ENCODE peak calls at places on chromosomes 5 and 9, in ten cellular contexts. R, J, I, M, V, Z, X, L, T and F are unnamed samples.
A peak's percentile ranks its signal among the peaks of the same experiment; 100 is the strongest.

GRCh38 chr5:101102506-101102905 is 199.4 kb upstream of the ST8SIA4 start:
- DNase-seq in R (no peak), J (no peak), I (no peak), M (no peak), V (peak; percentile 11), Z (no peak), X (no peak), L (no peak), T (no peak), F (no peak)

GRCh38 chr9:113828211-113828610 is 47.9 kb upstream of the ZNF618 start:
- DNase-seq in R (no peak), J (no peak), I (no peak), M (no peak), V (peak; percentile 5), Z (no peak), X (no peak), L (no peak), T (no peak), F (no peak)

GRCh38 chr5:38845555-38846378 is at the start of gene OSMR:
- DNase-seq in R (no peak), J (peak; percentile 25), I (peak; percentile 98), M (peak; percentile 99), V (peak; percentile 99), Z (peak; percentile 92), X (peak; percentile 73), L (peak; percentile 13), T (peak; percentile 84), F (peak; percentile 19)

GRCh38 chr5:141872496-141873356 is 5.5 kb downstream of the PCDH1 start:
- DNase-seq in R (no peak), J (no peak), I (no peak), M (no peak), V (no peak), Z (no peak), X (no peak), L (no peak), T (no peak), F (no peak)

GRCh38 chr5:132464155-132464939 is 26.2 kb downstream of the IRF1 start:
- DNase-seq in R (peak; percentile 72), J (no peak), I (peak; percentile 66), M (peak; percentile 71), V (no peak), Z (peak; percentile 46), X (no peak), L (peak; percentile 76), T (no peak), F (no peak)

GRCh38 chr5:126780165-126780827 is 3.4 kb downstream of the LMNB1 start:
- DNase-seq in R (peak; percentile 82), J (peak; percentile 65), I (no peak), M (no peak), V (peak; percentile 68), Z (peak; percentile 41), X (peak; percentile 18), L (peak; percentile 74), T (peak; percentile 49), F (peak; percentile 60)

GRCh38 chr5:90873033-90873517 is 314.5 kb downstream of the ADGRV1 start:
- DNase-seq in R (no peak), J (no peak), I (no peak), M (no peak), V (no peak), Z (no peak), X (no peak), L (peak; percentile 45), T (peak; percentile 52), F (no peak)

GRCh38 chr5:92945630-92946097 is 635.4 kb downstream of the NR2F1-AS1 start:
- DNase-seq in R (no peak), J (no peak), I (no peak), M (no peak), V (peak; percentile 85), Z (no peak), X (no peak), L (no peak), T (no peak), F (no peak)

GRCh38 chr5:141904551-141904950 is 19.1 kb upstream of the DELE1 start:
- DNase-seq in R (no peak), J (no peak), I (no peak), M (peak; percentile 80), V (no peak), Z (no peak), X (no peak), L (no peak), T (no peak), F (no peak)

DNA sequence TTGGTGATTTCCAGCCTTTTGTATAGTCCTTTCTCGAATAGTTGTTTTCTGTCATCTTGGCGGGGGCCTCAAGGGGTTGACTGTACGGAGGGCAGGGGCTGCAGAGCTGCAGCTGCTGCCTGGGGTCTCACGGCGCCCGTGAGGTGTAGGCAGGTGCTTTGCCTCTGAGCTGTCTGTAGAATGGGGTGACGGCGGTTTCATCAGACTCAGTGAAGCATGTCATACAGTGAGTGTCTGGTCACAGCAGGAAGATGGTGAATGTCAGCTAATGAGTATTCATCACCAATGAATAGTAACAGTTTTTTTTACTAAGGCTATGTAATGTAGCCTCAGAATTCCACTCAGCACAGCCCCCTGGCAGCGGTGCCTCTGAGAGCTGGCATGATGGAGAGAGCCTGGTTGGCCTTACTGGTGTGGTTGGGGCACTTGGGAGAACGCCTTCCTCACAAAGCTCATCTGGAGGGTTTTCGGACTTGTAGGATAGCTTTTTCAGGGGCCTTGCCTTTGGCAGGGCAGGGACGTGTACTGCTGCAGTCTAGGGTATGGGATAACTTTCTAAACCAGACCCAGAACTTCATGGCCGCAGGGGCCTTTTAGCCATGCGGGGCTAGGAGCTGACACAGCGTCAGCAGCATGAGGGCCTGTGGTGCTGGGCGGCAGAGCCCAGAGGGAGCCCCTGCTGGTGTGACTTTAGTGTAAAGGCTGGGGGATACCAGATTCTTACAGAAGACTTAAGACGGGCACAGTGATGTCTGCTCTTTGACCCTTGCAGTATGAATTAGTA is 15.0 kb downstream of the TENT4A start:
- DNase-seq in R (peak; percentile 84), J (no peak), I (no peak), M (no peak), V (no peak), Z (no peak), X (no peak), L (peak; percentile 28), T (no peak), F (peak; percentile 76)
- TF ChIP-seq CTCF in R (no peak), J (no peak), I (no peak), M (no peak), V (no peak), Z (no peak), X (no peak), L (no peak), T (no peak), F (no peak)

GRCh38 chr5:1004598-1005361 is 3.8 kb upstream of the NKD2 start:
- DNase-seq in R (no peak), J (peak; percentile 75), I (peak; percentile 92), M (peak; percentile 95), V (peak; percentile 17), Z (no peak), X (peak; percentile 66), L (peak; percentile 53), T (peak; percentile 73), F (no peak)
- TF ChIP-seq CTCF in R (peak; percentile 4), J (peak; percentile 55), I (peak; percentile 21), M (peak; percentile 39), V (no peak), Z (no peak), X (no peak), L (no peak), T (peak; percentile 13), F (peak; percentile 39)

GRCh38 chr5:77028631-77029375 is 1.4 kb upstream of the AGGF1 start:
- DNase-seq in R (no peak), J (no peak), I (no peak), M (no peak), V (no peak), Z (no peak), X (no peak), L (no peak), T (no peak), F (no peak)
- TF ChIP-seq CTCF in R (no peak), J (no peak), I (no peak), M (no peak), V (no peak), Z (no peak), X (no peak), L (no peak), T (no peak), F (no peak)

GRCh38 chr5:149012350-149012749 is 50.5 kb downstream of the SH3TC2 start:
- DNase-seq in R (no peak), J (no peak), I (no peak), M (no peak), V (no peak), Z (no peak), X (no peak), L (no peak), T (no peak), F (no peak)
- TF ChIP-seq CTCF in R (no peak), J (no peak), I (no peak), M (no peak), V (no peak), Z (no peak), X (no peak), L (no peak), T (no peak), F (no peak)